ENCODE peak calls at places on chromosomes 3 and 15, in four cellular contexts. X is fibroblast of lung, Q is WERI-Rb-1, F is cardiac fibroblast. H is an unnamed sample.

GRCh38 chr3:30352919-30353318 is 253.5 kb upstream of the TGFBR2 start:
- DNase-seq in Q (no peak), F (no peak), X (no peak), H (no peak)

GRCh38 chr15:63374686-63375520 is 6.7 kb downstream of the CA12 start:
- DNase-seq in Q (peak), F (peak), X (peak), H (peak)

GRCh38 chr3:68964694-68965093 is 32.3 kb upstream of the TAFA4 start:
- DNase-seq in F (no peak), X (no peak), Q (no peak), H (no peak)

GRCh38 chr15:42371125-42371524 is 11.8 kb downstream of the CAPN3 start:
- DNase-seq in F (peak), Q (no peak), X (no peak), H (no peak)

GRCh38 chr15:44315164-44315563 is 26.6 kb downstream of the GOLM2 start:
- DNase-seq in F (no peak), Q (no peak), X (no peak), H (no peak)

GRCh38 chr15:66834863-66835557 is 133.0 kb downstream of the SMAD6 start:
- DNase-seq in X (peak), Q (no peak), F (no peak), H (no peak)

GRCh38 chr3:149657458-149657795 is 398 bp downstream of the WWTR1 start:
- DNase-seq in F (peak), Q (no peak), X (peak), H (no peak)

GRCh38 chr15:33031324-33031736 is 163.2 kb downstream of the FMN1 start:
- DNase-seq in Q (no peak), X (peak), F (no peak), H (no peak)

GRCh38 chr3:63656791-63657190 is 4.3 kb downstream of the SNTN start:
- DNase-seq in Q (no peak), X (peak), F (no peak), H (peak)

GRCh38 chr15:33115191-33115861 is 79.2 kb downstream of the FMN1 start:
- DNase-seq in Q (no peak), F (no peak), X (no peak), H (no peak)

GRCh38 chr3:43249405-43249804 is 36.9 kb upstream of the SNRK start:
- DNase-seq in F (no peak), Q (no peak), X (no peak), H (no peak)

GRCh38 chr3:172152869-172153268 is 113.5 kb downstream of the FNDC3B start:
- DNase-seq in F (peak), Q (no peak), X (peak), H (no peak)

GRCh38 chr3:24496529-24497482 is 2.2 kb upstream of the THRB start:
- DNase-seq in F (peak), X (peak), Q (peak), H (no peak)

GRCh38 chr3:24492971-24493551 is 1.6 kb downstream of the THRB start:
- DNase-seq in Q (no peak), X (no peak), F (no peak), H (no peak)

GRCh38 chr3:24493951-24494615 is 567 bp downstream of the THRB start:
- DNase-seq in Q (peak), X (peak), F (peak), H (no peak)

GRCh38 chr3:24495334-24495994 is 814 bp upstream of the THRB start:
- DNase-seq in X (no peak), Q (peak), F (no peak), H (no peak)

DNA sequence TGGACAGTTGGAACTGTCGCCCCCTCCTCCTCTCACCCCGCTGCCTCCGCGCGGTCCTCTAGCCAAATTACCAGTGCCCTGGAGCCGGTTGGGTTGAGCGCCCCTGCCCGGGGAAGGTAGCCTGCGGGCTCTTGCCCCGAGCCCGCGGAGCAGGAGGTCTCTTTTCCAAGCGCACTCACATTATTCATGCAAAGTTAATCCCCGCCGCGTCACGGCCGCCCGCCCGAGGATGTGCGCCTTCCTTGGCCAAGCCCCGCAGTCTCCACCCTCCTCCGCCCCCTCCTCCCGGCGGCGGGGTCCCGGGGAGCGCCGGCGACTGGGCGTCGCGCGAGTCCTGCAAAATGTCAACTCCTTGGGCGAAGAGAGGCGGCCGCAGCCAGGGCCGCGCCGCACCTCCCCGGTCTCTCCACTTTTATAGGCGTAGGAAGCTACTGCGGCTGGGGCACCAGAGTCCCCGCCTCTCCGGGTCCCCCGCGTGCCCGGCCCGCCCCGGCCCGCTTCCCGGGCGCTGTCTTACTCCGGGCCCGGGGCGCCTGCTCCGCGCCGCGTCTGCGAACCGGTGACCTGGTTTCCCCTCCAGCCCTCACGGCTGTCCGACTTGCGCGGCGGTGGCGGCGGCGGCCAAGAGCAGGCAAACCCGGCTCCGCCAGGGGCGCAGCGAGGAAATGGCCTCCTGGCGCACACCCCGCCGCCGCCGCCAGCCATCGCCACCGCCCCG is at the start of gene THRB:
- DNase-seq in Q (peak), F (peak), X (peak), H (no peak)
- H3K4me3 ChIP-seq in Q (peak), F (peak), X (peak), H (peak)

DNA sequence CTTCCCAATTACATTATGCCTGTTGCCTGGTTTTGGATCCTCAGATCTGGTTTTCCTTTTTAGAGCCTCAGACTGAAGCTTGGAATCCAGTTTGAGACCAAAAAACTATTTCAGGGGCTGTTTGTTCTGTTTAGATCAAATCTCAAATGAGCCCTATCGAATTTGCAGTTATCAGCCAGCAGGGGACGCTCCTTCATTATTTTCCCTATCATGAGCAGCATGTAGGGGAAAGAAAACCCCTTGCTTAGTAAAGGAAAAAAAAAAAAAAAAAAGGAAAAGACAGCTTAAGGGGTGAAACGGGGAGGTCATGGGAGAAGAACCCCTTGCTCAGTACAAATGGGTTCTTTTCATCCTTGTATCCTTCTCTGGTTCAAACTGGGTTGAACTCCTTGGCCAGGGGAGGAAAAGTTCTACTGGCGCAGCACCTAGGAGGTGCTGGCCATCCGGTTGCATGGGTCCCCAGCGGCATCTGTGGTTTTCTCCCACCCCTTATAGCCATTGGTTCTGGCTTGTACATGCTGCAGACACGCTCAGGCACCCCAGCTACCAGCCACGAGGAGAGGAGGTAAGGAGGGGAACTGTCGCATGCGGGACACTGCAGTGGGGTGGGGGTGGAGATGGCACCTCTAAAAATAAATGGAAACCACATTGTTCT is 1375.1 kb upstream of the ALCAM start:
- DNase-seq in F (peak), X (peak), Q (no peak), H (peak)
- TF ChIP-seq CTCF in F (peak), X (no peak), Q (peak), H (peak)

GRCh38 chr3:111861396-111861795 is 2.3 kb downstream of the PHLDB2 start:
- DNase-seq in F (peak), Q (no peak), X (peak), H (no peak)

GRCh38 chr3:111862974-111863373 is 3.9 kb downstream of the PHLDB2 start:
- DNase-seq in Q (peak), F (no peak), X (no peak), H (no peak)

GRCh38 chr3:111862415-111862814 is 3.4 kb downstream of the PHLDB2 start:
- DNase-seq in X (no peak), Q (peak), F (no peak), H (no peak)

GRCh38 chr3:111864821-111865656 is 6.0 kb downstream of the PHLDB2 start:
- DNase-seq in X (peak), Q (no peak), F (peak), H (peak)

GRCh38 chr3:111863942-111864341 is 4.9 kb downstream of the PHLDB2 start:
- DNase-seq in X (peak), F (no peak), Q (no peak), H (no peak)
- H3K4me3 ChIP-seq in X (no peak), F (no peak), Q (peak), H (no peak)

GRCh38 chr3:10992017-10992945 is at the start of gene SLC6A1:
- DNase-seq in X (peak), F (peak), Q (peak), H (no peak)
- TF ChIP-seq CTCF in X (no peak), F (no peak), Q (peak), H (peak)

H was measured in AG04449.